ENCODE peak calls at places on chromosomes 1 and 21, in four cellular contexts. One of them, this sample, is unnamed.
A peak's percentile ranks its signal among the peaks of the same experiment; 100 is the strongest.

GRCh38 chr21:27023186-27023585 is 56.3 kb upstream of the ADAMTS5 start:
- DNase-seq in HCT116: no peak
- DNase-seq in MM.1S: no peak
- DNase-seq in GM23338: no peak
- DNase-seq in this sample: no peak

GRCh38 chr1:218617986-218618385 is 272.9 kb downstream of the TGFB2 start:
- DNase-seq in MM.1S: no peak
- DNase-seq in HCT116: no peak
- DNase-seq in GM23338: no peak
- DNase-seq in this sample: no peak

GRCh38 chr21:45347712-45348477 is 57.1 kb upstream of the COL18A1 start:
- DNase-seq in HCT116: no peak
- DNase-seq in GM23338: no peak
- DNase-seq in MM.1S: no peak
- DNase-seq in this sample: no peak

GRCh38 chr1:107877092-107877491 is 87.9 kb downstream of the VAV3 start:
- DNase-seq in MM.1S: no peak
- DNase-seq in GM23338: no peak
- DNase-seq in HCT116: no peak
- DNase-seq in this sample: no peak

GRCh38 chr1:204254031-204254661 is 40.4 kb upstream of the GOLT1A start:
- DNase-seq in HCT116: no peak
- DNase-seq in MM.1S: no peak
- DNase-seq in GM23338: peak; percentile 45
- DNase-seq in this sample: peak; percentile 54

GRCh38 chr1:21262282-21263051 is 27.8 kb downstream of the ECE1 start:
- DNase-seq in MM.1S: no peak
- DNase-seq in HCT116: no peak
- DNase-seq in GM23338: peak; percentile 59
- DNase-seq in this sample: no peak

GRCh38 chr1:185565314-185565713 is 168.9 kb upstream of the HMCN1 start:
- DNase-seq in MM.1S: no peak
- DNase-seq in GM23338: no peak
- DNase-seq in HCT116: no peak
- DNase-seq in this sample: peak; percentile 28

GRCh38 chr1:1286313-1287261 is 6.4 kb downstream of the SCNN1D start:
- DNase-seq in GM23338: no peak
- DNase-seq in MM.1S: no peak
- DNase-seq in HCT116: no peak
- DNase-seq in this sample: no peak

GRCh38 chr1:48916121-48917069 is 139.7 kb upstream of the BEND5 start:
- DNase-seq in GM23338: peak; percentile 84
- DNase-seq in HCT116: peak; percentile 8
- DNase-seq in MM.1S: peak; percentile 45
- DNase-seq in this sample: peak; percentile 78

GRCh38 chr1:203536981-203537455 is 43.1 kb downstream of the OPTC start:
- DNase-seq in HCT116: no peak
- DNase-seq in MM.1S: no peak
- DNase-seq in GM23338: no peak
- DNase-seq in this sample: peak; percentile 93

GRCh38 chr1:155254228-155254713 is 1.0 kb downstream of the ENTREP3 start:
- DNase-seq in MM.1S: no peak
- DNase-seq in GM23338: no peak
- DNase-seq in HCT116: no peak
- DNase-seq in this sample: no peak

GRCh38 chr1:219871427-219872057 is 56.8 kb downstream of the SLC30A10 start:
- DNase-seq in GM23338: no peak
- DNase-seq in HCT116: no peak
- DNase-seq in MM.1S: no peak
- DNase-seq in this sample: no peak

GRCh38 chr1:56715161-56715560 is 70.0 kb downstream of the PRKAA2 start:
- DNase-seq in MM.1S: no peak
- DNase-seq in GM23338: no peak
- DNase-seq in HCT116: no peak
- DNase-seq in this sample: peak; percentile 12

GRCh38 chr1:168792142-168792541 is 63.1 kb upstream of the DPT start:
- DNase-seq in MM.1S: no peak
- DNase-seq in GM23338: no peak
- DNase-seq in HCT116: no peak
- DNase-seq in this sample: no peak

GRCh38 chr1:43668956-43669355 is 19.0 kb downstream of the KDM4A start:
- DNase-seq in HCT116: no peak
- DNase-seq in MM.1S: no peak
- DNase-seq in GM23338: no peak
- DNase-seq in this sample: peak; percentile 74

GRCh38 chr21:46049890-46050650 is 47.8 kb upstream of the COL6A2 start:
- DNase-seq in HCT116: no peak
- DNase-seq in GM23338: no peak
- DNase-seq in MM.1S: no peak
- DNase-seq in this sample: no peak

GRCh38 chr1:64392109-64392508 is 77.8 kb upstream of the CACHD1 start:
- DNase-seq in MM.1S: no peak
- DNase-seq in HCT116: no peak
- DNase-seq in GM23338: peak; percentile 71
- DNase-seq in this sample: no peak

GRCh38 chr1:50981741-50982140 is 11.7 kb downstream of the CDKN2C start:
- DNase-seq in GM23338: no peak
- DNase-seq in MM.1S: no peak
- DNase-seq in HCT116: no peak
- DNase-seq in this sample: no peak

GRCh38 chr1:205240569-205240968 is 12.8 kb downstream of the TMCC2 start:
- DNase-seq in MM.1S: no peak
- DNase-seq in HCT116: no peak
- DNase-seq in GM23338: no peak
- DNase-seq in this sample: no peak

GRCh38 chr21:17784604-17785402 is 34.4 kb downstream of the C21orf91 start:
- DNase-seq in HCT116: no peak
- DNase-seq in MM.1S: peak; percentile 85
- DNase-seq in GM23338: no peak
- DNase-seq in this sample: peak; percentile 40

GRCh38 chr1:215888159-215888558 is 321.1 kb downstream of the KCTD3 start:
- DNase-seq in MM.1S: no peak
- DNase-seq in GM23338: peak; percentile 14
- DNase-seq in HCT116: no peak
- DNase-seq in this sample: peak; percentile 61

GRCh38 chr1:53075761-53076163 is 13.7 kb downstream of the PODN start:
- DNase-seq in MM.1S: no peak
- DNase-seq in HCT116: no peak
- DNase-seq in GM23338: no peak
- DNase-seq in this sample: no peak

GRCh38 chr1:201536542-201536941 is 2.4 kb upstream of the NAV1 start:
- DNase-seq in HCT116: peak; percentile 35
- DNase-seq in MM.1S: no peak
- DNase-seq in GM23338: no peak
- DNase-seq in this sample: peak; percentile 74

GRCh38 chr1:12552111-12552888 is 65.7 kb downstream of the DHRS3 start:
- DNase-seq in HCT116: no peak
- DNase-seq in GM23338: no peak
- DNase-seq in MM.1S: no peak
- DNase-seq in this sample: no peak

GRCh38 chr1:81584398-81584797 is 216.3 kb upstream of the ADGRL2 start:
- DNase-seq in MM.1S: no peak
- DNase-seq in GM23338: no peak
- DNase-seq in HCT116: no peak
- DNase-seq in this sample: no peak

GRCh38 chr1:10889628-10890353 is 93.3 kb upstream of the CASZ1 start:
- DNase-seq in HCT116: no peak
- DNase-seq in MM.1S: no peak
- DNase-seq in GM23338: no peak
- DNase-seq in this sample: no peak

GRCh38 chr1:47650205-47650604 is 212.4 kb downstream of the FOXD2 start:
- DNase-seq in GM23338: no peak
- DNase-seq in MM.1S: no peak
- DNase-seq in HCT116: peak; percentile 69
- DNase-seq in this sample: peak; percentile 99

GRCh38 chr1:20248954-20249612 is 41.6 kb upstream of the VWA5B1 start:
- DNase-seq in HCT116: no peak
- DNase-seq in GM23338: no peak
- DNase-seq in MM.1S: peak; percentile 24
- DNase-seq in this sample: no peak

GRCh38 chr1:67479146-67479891 is 49.1 kb upstream of the SERBP1 start:
- DNase-seq in HCT116: no peak
- DNase-seq in GM23338: no peak
- DNase-seq in MM.1S: no peak
- DNase-seq in this sample: peak; percentile 57

GRCh38 chr1:152228831-152229230 is 4.8 kb upstream of the HRNR start:
- DNase-seq in MM.1S: no peak
- DNase-seq in HCT116: no peak
- DNase-seq in GM23338: no peak
- DNase-seq in this sample: peak; percentile 65

GRCh38 chr1:47395433-47395832 is 20.7 kb upstream of the FOXE3 start:
- DNase-seq in MM.1S: no peak
- DNase-seq in HCT116: no peak
- DNase-seq in GM23338: no peak
- DNase-seq in this sample: no peak

GRCh38 chr1:1157914-1158710 is 15.6 kb upstream of the TTLL10 start:
- DNase-seq in GM23338: peak; percentile 77
- DNase-seq in HCT116: no peak
- DNase-seq in MM.1S: no peak
- DNase-seq in this sample: peak; percentile 65

GRCh38 chr1:111737216-111738132 is 1.7 kb downstream of the INKA2 start:
- DNase-seq in MM.1S: no peak
- DNase-seq in GM23338: no peak
- DNase-seq in HCT116: no peak
- DNase-seq in this sample: no peak

DNA sequence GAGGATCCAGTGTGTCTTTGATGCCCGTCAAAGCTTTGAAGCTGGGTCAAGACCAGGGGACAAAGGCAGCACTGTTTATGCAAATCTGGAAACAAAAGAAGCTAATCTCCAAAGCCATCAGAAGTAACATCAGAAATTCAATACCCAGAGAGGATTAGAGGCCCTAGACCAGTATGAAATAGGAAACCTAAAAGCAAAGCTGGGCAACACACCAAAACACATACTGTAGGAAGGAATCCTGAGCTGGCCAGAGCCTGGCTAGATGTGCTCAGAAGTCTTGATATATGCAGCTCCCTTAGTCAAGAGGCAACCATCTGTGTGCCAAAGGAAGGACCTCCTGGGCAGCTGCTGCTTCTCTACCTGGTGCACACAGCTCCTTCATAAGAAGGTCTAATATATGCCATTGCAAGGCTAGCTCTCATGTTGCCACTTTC is 12.3 kb downstream of the COLGALT2 start:
- DNase-seq in HCT116: no peak
- DNase-seq in GM23338: peak; percentile 45
- DNase-seq in MM.1S: peak; percentile 25
- DNase-seq in this sample: peak; percentile 70
- H2AFZ ChIP-seq in HCT116: no peak overlapping the region
- H2AFZ ChIP-seq in GM23338: no peak overlapping the region
- H2AFZ ChIP-seq in MM.1S: no peak overlapping the region
- H2AFZ ChIP-seq in this sample: no peak overlapping the region

GRCh38 chr1:172934417-172934762 is 116.4 kb downstream of the TNFSF18 start:
- DNase-seq in MM.1S: no peak
- DNase-seq in HCT116: no peak
- DNase-seq in GM23338: no peak
- DNase-seq in this sample: no peak
- TF ChIP-seq CTCF in MM.1S: no peak
- TF ChIP-seq CTCF in HCT116: no peak
- TF ChIP-seq CTCF in GM23338: no peak
- TF ChIP-seq CTCF in this sample: no peak

GRCh38 chr1:66352783-66353182 is 181.2 kb upstream of the SGIP1 start:
- DNase-seq in HCT116: no peak
- DNase-seq in GM23338: no peak
- DNase-seq in MM.1S: no peak
- DNase-seq in this sample: no peak
- TF ChIP-seq EZH2phosphoT487 in HCT116: no peak
- TF ChIP-seq EZH2phosphoT487 in GM23338: no peak
- TF ChIP-seq EZH2phosphoT487 in MM.1S: no peak
- TF ChIP-seq EZH2phosphoT487 in this sample: no peak

DNA sequence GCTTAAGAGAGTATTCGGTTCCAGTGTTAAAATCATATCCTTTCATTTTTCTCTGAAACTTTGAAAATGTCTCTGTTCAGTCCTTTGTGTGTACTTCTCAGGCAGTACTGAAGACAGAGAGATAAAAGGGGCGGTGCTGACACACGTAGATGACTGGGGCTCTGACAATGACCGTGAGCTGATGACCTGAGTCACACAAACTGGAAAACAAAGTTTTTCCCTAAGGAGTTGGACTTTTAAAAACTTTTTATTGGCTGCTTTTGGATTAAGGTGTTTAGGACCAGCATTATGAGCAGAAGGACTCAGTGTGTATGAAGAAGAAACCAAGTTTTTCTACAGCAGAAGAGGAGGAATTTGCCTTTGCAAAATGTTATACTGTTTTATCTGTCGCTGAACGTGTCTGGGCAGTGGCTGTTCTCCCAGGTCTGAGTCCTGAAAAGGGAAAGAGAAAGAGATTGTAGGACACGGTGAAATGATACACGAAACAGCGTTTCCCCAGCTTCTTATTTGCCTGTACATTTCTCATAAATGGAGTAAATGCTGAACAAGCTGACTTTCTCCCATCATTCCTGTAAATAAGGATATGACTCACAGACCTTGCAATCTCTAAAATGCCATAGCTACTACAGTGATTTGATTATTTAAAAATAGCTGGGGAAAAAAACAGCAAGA is 51.5 kb downstream of the MAP3K7CL start:
- DNase-seq in HCT116: peak; percentile 36
- DNase-seq in MM.1S: peak; percentile 30
- DNase-seq in GM23338: no peak
- DNase-seq in this sample: peak; percentile 75
- H2AFZ ChIP-seq in HCT116: peak overlapping the region; percentile 79
- H2AFZ ChIP-seq in MM.1S: peak overlapping the region; percentile 32
- H2AFZ ChIP-seq in GM23338: peak overlapping the region; percentile 14
- H2AFZ ChIP-seq in this sample: peak overlapping the region; percentile 75

GRCh38 chr1:153548722-153549695 is at the start of gene S100A3:
- DNase-seq in GM23338: no peak
- DNase-seq in HCT116: no peak
- DNase-seq in MM.1S: no peak
- DNase-seq in this sample: peak; percentile 83
- TF ChIP-seq CTCF in GM23338: no peak
- TF ChIP-seq CTCF in HCT116: no peak
- TF ChIP-seq CTCF in MM.1S: no peak
- TF ChIP-seq CTCF in this sample: peak; percentile 68

DNA sequence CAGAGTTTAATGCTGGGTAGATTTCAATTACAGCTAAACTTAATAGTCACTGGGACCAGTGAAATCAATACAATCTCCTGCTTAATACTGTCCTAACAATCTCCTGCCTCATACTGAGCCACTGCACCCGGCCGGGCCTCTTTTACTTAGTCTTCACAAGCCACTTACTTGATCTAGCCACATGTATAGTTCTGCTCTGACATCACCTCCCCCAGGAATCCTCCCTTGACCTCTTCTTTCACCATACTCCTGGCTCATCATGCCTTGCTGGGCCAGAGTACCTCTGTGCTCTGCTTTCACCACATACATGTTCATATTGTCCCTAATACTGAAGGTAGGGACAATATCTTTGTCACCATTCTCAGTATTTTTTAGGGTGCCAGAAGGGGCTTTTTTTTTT is 20.3 kb upstream of the SLFNL1 start:
- DNase-seq in HCT116: no peak
- DNase-seq in MM.1S: no peak
- DNase-seq in GM23338: no peak
- DNase-seq in this sample: no peak
- TF ChIP-seq EZH2phosphoT487 in HCT116: no peak
- TF ChIP-seq EZH2phosphoT487 in MM.1S: no peak
- TF ChIP-seq EZH2phosphoT487 in GM23338: no peak
- TF ChIP-seq EZH2phosphoT487 in this sample: no peak

This sample was measured in PC-3.